ENCODE peak calls at places on chromosomes 3 and 15, in six cellular contexts. T is IMR-90, V is neuronal stem cell, D is mesenchymal stem cell, U is mesendoderm, R is H1. A is an unnamed sample.

GRCh38 chr3:191244242-191244867 is 45.3 kb downstream of the OSTN start:
- DNase-seq in T (peak; percentile 35), V (no peak), R (no peak), U (no peak), D (peak; percentile 28), A (no peak)

GRCh38 chr15:63350178-63350621 is 31.4 kb downstream of the CA12 start:
- DNase-seq in R (no peak), V (no peak), U (no peak), T (no peak), D (no peak), A (no peak)

GRCh38 chr15:80093854-80094418 is 34.5 kb downstream of the ZFAND6 start:
- DNase-seq in T (no peak), U (peak; percentile 36), D (no peak), V (no peak), R (no peak), A (no peak)

GRCh38 chr15:67167131-67167530 is 87.3 kb downstream of the AAGAB start:
- DNase-seq in R (no peak), D (no peak), V (no peak), T (no peak), U (no peak), A (no peak)

GRCh38 chr15:81160312-81161214 is 26.5 kb downstream of the CFAP161 start:
- DNase-seq in D (no peak), V (no peak), R (no peak), T (peak; percentile 95), U (no peak), A (no peak)

GRCh38 chr3:121073011-121073410 is 165.0 kb downstream of the STXBP5L start:
- DNase-seq in T (no peak), R (no peak), V (no peak), D (no peak), U (no peak), A (no peak)

GRCh38 chr3:139578783-139579182 is 39.2 kb upstream of the RBP1 start:
- DNase-seq in R (no peak), U (no peak), T (no peak), V (no peak), D (no peak), A (no peak)

GRCh38 chr3:70606018-70606417 is 293.6 kb upstream of the MDFIC2 start:
- DNase-seq in V (no peak), R (no peak), D (no peak), T (no peak), U (peak; percentile 16), A (no peak)

GRCh38 chr3:186525369-186526255 is 18.6 kb downstream of the CRYGS start:
- DNase-seq in U (no peak), D (no peak), T (no peak), V (no peak), R (no peak), A (no peak)

GRCh38 chr3:166444756-166445155 is 607.5 kb upstream of the BCHE start:
- DNase-seq in D (no peak), U (no peak), R (no peak), T (peak; percentile 1), V (no peak), A (no peak)

GRCh38 chr15:59701880-59702279 is 12.8 kb upstream of the BNIP2 start:
- DNase-seq in V (no peak), D (no peak), R (no peak), U (no peak), T (no peak), A (no peak)

GRCh38 chr15:59703979-59704796 is 15.1 kb upstream of the BNIP2 start:
- DNase-seq in T (no peak), U (no peak), V (no peak), D (no peak), R (no peak), A (no peak)

GRCh38 chr15:59713177-59713576 is 24.1 kb upstream of the BNIP2 start:
- DNase-seq in D (no peak), T (no peak), V (no peak), R (no peak), U (no peak), A (no peak)

GRCh38 chr15:59702351-59702750 is 13.2 kb upstream of the BNIP2 start:
- DNase-seq in D (no peak), V (no peak), R (no peak), U (no peak), T (no peak), A (no peak)

DNA sequence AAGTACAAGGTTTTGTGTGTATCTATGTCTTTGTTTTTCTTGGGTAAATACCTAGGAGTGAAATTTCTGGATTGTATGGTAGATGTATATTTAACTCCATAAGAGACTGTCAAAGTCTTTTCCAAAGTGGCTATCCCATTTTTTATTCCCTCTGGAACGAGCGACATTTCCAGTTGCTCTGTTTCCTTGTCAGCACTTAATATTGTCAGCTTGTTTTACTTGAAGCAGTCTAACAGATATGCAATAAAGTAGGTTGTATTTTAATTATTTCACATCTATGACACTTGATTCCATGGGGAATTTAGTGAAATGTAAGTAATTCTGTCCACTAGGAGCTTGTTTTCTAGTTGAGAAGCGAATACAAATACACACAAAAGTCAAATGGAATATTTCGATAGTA is 18.5 kb upstream of the BNIP2 start:
- DNase-seq in T (no peak), D (no peak), U (no peak), V (no peak), R (no peak), A (no peak)
- H2BK15ac ChIP-seq in T (no peak overlapping the region), D (no peak overlapping the region), U (no peak overlapping the region), V (no peak overlapping the region), R (no peak overlapping the region), A (no peak overlapping the region)

DNA sequence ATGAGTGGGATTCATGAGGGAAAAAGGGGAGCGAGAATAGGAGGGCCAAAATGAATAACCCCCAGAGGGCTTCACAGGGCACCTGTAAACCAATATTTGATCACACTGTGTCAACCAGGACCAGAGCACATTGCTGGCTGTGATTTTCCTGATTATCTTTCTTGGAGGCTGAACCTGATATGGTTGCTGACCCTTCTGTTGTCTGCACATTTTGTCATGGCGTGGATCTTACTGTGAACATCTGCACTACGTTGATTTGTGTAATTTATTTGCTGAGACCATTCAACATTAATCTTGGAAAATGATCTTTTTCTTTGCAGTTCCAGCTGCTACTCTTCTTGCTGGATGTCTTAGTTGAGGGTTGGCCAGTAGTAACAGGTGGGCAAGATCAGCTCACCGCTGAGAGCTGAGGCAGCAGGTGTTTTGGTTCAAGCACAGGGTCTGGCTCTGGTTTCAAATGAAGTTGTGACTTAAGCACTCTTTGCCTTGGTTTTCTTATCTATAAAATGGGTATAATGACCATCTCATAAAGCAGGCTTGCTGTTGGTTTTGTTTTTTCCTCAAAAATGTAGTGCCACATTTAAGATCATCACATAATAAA is 61.2 kb downstream of the ARHGEF26 start:
- DNase-seq in R (no peak), T (no peak), U (no peak), D (no peak), V (no peak), A (no peak)
- H2BK15ac ChIP-seq in R (no peak overlapping the region), T (no peak overlapping the region), U (no peak overlapping the region), D (no peak overlapping the region), V (no peak overlapping the region), A (no peak overlapping the region)

DNA sequence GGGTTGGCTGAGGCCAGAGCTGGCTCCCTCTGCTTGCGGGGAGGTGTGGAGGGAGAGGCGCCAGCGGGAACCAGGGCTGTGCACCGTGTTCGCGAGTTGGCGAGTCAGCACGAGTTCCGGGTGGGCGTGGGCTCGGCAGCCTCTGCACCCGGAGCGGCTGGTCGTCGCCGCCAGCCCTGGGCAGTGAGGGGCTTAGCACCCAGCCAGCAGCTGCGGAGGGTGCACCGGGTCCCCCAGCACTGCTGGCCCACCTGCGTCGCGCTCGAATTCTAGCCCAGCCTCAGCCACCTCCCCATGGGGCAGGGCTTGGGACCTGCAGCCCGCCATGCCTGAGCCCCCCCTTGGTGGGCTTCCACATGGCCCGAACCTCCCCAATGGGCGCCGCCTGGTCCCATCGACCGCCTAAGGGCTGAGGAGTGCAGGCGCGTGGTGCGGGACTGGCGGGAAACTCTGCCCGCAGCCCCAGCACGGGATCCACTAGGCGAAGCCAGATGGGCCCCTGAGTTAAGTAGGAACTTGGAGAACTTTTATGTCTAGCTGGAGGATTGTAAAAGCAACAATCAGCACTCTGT is 125.6 kb downstream of the FRMD4B start:
- DNase-seq in V (no peak), D (no peak), R (no peak), T (no peak), U (no peak), A (no peak)
- H2BK15ac ChIP-seq in V (no peak overlapping the region), D (peak overlapping the region; percentile 23), R (no peak overlapping the region), T (no peak overlapping the region), U (no peak overlapping the region), A (no peak overlapping the region)

DNA sequence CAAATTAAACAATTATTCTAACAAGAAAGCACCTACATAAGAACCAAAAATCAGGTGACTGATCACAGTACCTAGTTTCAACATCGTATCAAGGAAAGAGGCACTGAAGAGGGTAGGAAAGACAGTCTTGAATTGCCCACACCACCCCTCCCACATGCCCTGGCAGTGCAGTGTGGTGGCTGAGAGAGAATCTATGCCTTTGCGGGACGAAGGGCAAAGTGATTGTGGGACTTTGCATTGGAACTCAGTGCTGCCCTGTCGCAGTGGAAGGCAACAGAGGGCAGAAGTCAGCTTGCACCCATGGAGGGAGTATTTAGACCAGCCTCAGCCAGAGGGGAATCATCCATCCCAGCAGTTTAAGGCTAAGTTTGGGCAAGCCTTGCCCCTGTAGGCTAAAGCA is 24.5 kb downstream of the NEDD4 start:
- DNase-seq in V (no peak), R (no peak), D (no peak), T (no peak), U (no peak), A (no peak)
- H2BK15ac ChIP-seq in V (no peak overlapping the region), R (no peak overlapping the region), D (no peak overlapping the region), T (no peak overlapping the region), U (no peak overlapping the region), A (no peak overlapping the region)

DNA sequence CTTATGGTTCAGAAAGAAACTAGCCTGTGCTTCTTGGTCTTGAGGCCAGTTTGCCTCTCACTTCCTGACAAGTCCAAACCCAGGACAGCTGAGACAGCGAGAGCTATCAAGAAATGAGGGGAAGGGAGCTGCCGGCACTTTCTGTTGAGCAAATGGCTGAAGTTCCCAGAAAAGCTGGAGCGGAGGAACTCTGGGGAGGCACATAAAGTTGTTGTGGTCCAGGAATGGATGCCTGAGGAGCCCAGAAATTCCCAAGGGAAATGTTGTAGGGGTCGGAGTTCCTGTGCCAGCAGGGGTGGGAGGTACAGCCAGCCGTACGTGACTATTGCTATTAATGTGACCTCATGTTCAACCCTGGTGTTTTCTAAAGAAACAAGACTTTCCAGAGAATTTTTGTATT is 98.8 kb upstream of the TNFAIP8L3 start:
- DNase-seq in U (no peak), V (no peak), D (no peak), R (no peak), T (no peak), A (no peak)
- H2BK15ac ChIP-seq in U (no peak overlapping the region), V (no peak overlapping the region), D (no peak overlapping the region), R (no peak overlapping the region), T (no peak overlapping the region), A (no peak overlapping the region)

DNA sequence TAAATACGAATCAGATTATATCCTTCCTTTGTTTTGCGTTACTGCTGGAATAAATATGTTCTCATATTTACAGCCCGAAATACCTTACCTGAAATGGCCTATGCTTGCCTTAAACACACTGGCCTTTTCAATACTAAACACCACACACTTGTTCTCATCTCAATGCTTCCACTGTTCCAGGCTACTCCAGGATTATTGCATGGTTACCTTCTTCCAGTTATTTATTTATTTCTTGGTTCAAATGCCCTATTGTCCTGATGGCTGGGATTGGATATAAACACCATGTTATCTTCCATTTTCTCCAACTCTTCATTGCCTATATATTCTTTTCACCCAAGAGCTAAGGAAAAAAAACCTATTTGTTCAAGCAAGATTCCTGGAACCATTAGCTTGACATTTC is 125.3 kb downstream of the SI start:
- DNase-seq in D (no peak), V (no peak), T (no peak), U (no peak), R (no peak), A (no peak)
- H2BK15ac ChIP-seq in D (no peak overlapping the region), V (no peak overlapping the region), T (no peak overlapping the region), U (no peak overlapping the region), R (no peak overlapping the region), A (no peak overlapping the region)

A was measured in H9.